ENCODE peak calls at places on chromosomes 11 and 22, in eight cellular contexts. B is HCT116, M is stomach, P is cardiac fibroblast, K is uterus, L is IMR-90, H is lower leg skin, N is BJ. V is an unnamed sample.

GRCh38 chr11:31817621-31818493 is 6.7 kb upstream of the PAX6 start:
- DNase-seq in B (no peak), M (no peak), P (no peak), K (no peak), L (no peak), H (peak; percentile 76), N (no peak), V (no peak)

GRCh38 chr11:43790444-43790794 is 90.2 kb upstream of the ALKBH3 start:
- DNase-seq in B (peak; percentile 22), M (no peak), P (no peak), K (no peak), L (peak; percentile 50), H (no peak), N (peak; percentile 5), V (no peak)

GRCh38 chr11:87223816-87224215 is 186.1 kb downstream of the TMEM135 start:
- DNase-seq in B (no peak), M (no peak), P (peak; percentile 31), K (no peak), L (peak; percentile 8), H (no peak), N (peak; percentile 3), V (no peak)

GRCh38 chr11:116065986-116066385 is 561.8 kb upstream of the CADM1 start:
- DNase-seq in B (no peak), M (no peak), P (no peak), K (no peak), L (no peak), H (peak; percentile 59), N (no peak), V (no peak)

GRCh38 chr22:45781941-45782340 is 110.3 kb downstream of the ATXN10 start:
- DNase-seq in B (no peak), M (no peak), P (no peak), K (no peak), L (peak; percentile 54), H (no peak), N (no peak), V (no peak)

GRCh38 chr11:82239498-82239897 is 494.2 kb downstream of the FAM181B start:
- DNase-seq in B (no peak), M (no peak), P (no peak), K (no peak), L (no peak), H (no peak), N (no peak), V (no peak)

GRCh38 chr11:125263268-125263790 is 98.8 kb downstream of the PKNOX2 start:
- DNase-seq in B (no peak), M (peak; percentile 53), P (peak; percentile 99), K (peak; percentile 66), L (peak; percentile 100), H (no peak), N (peak; percentile 100), V (peak; percentile 75)

GRCh38 chr22:22080270-22080669 is 97.7 kb upstream of the TOP3B start:
- DNase-seq in B (no peak), M (no peak), P (no peak), K (no peak), L (no peak), H (no peak), N (no peak), V (no peak)

GRCh38 chr11:125404136-125404810 is 91.8 kb downstream of the FEZ1 start:
- DNase-seq in B (no peak), M (no peak), P (peak; percentile 5), K (no peak), L (no peak), H (no peak), N (no peak), V (no peak)

GRCh38 chr11:85346484-85346883 is 280.7 kb downstream of the DLG2 start:
- DNase-seq in B (no peak), M (no peak), P (no peak), K (no peak), L (no peak), H (no peak), N (no peak), V (no peak)

GRCh38 chr11:43937434-43938411 is 4.7 kb upstream of the C11orf96 start:
- DNase-seq in B (peak; percentile 27), M (no peak), P (peak; percentile 74), K (no peak), L (peak; percentile 70), H (peak; percentile 81), N (no peak), V (no peak)

GRCh38 chr11:75342231-75342918 is 9.1 kb downstream of the ARRB1 start:
- DNase-seq in B (no peak), M (no peak), P (no peak), K (no peak), L (no peak), H (no peak), N (no peak), V (no peak)

DNA sequence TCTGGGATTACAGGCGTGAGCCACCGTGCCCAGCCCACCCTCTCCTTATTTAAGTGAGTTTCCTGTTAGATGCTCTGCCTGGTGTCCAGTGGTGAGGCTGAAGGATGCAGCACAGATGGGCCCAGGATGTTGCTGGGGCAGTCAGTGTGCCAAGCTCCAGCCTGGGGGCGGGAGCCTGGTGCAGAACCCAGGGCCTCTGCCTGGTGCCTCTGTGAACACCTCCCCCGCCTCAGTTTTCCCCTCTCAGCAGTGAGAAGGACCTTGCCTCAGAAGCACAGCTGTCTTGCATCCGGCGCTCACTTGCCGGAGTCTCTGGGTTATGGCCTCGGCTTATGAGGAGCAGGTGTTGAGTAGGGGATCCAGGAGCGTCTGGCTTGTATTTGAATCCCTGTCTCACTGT is 116.2 kb downstream of the KIAA1671 start:
- DNase-seq in B (no peak), M (no peak), P (no peak), K (no peak), L (no peak), H (no peak), N (no peak), V (no peak)
- H3K4me3 ChIP-seq in B (no peak overlapping the region), M (no peak overlapping the region), P (no peak overlapping the region), K (no peak overlapping the region), L (no peak overlapping the region), H (no peak overlapping the region), N (no peak overlapping the region), V (no peak overlapping the region)

DNA sequence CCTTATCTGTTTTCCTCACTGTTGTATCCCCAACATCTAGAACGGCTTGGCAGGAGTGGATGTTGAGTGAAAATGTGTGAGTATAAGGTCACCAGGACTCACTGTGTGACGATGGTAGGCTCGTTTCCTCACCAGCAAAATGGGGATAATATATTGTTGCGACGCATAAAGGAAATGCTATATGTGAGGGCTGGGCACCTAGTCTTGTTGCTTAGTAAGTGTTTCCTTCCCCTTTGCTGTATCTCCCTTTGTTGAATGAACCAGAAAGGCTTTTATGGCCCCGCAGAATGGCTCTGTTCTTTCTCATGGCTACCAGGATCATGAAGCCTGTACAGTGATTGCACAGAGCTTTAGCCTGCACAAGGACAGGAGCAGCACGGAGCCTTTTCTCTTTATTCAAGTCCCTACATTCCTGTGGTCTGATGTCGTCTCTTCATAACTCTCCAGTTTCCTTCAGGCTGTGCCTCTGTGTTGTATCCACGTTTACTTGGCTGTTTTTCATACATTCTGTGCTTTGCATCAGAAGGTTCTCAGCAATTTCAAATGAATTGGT is 5.4 kb downstream of the TNRC6B start:
- DNase-seq in B (no peak), M (no peak), P (peak; percentile 90), K (no peak), L (peak; percentile 87), H (no peak), N (peak; percentile 84), V (no peak)
- H3K4me3 ChIP-seq in B (no peak overlapping the region), M (no peak overlapping the region), P (no peak overlapping the region), K (no peak overlapping the region), L (no peak overlapping the region), H (no peak overlapping the region), N (no peak overlapping the region), V (no peak overlapping the region)

GRCh38 chr22:38707346-38707745 is 1.6 kb downstream of the GTPBP1 start:
- DNase-seq in B (no peak), M (no peak), P (peak; percentile 32), K (no peak), L (peak; percentile 73), H (no peak), N (no peak), V (no peak)
- H3K4me3 ChIP-seq in B (peak overlapping the region; percentile 91), M (peak overlapping the region; percentile 92), P (peak overlapping the region; percentile 94), K (no peak overlapping the region), L (peak overlapping the region; percentile 69), H (no peak overlapping the region), N (peak overlapping the region; percentile 92), V (peak overlapping the region; percentile 99)

DNA sequence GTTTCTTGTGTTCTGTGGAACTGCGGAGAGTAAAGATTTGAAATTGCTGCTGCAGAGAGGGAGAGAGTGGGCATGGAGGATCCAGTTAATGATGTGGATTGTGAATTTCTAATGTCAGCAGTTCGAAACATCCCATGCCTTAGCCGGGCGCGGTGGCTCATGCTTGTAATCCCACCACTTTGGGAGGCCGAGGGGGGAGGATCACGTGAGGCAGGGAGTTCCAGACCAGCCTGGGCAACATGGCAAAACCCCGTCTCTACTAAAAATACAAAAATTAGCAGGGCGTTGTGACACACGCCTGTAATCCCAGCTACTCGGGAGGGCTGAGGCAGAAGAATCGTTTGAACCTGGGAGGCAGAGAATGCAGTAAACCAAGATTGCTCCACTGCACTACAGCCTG is 1.1 kb upstream of the CAVIN3 start:
- DNase-seq in B (no peak), M (no peak), P (no peak), K (peak; percentile 31), L (no peak), H (peak; percentile 87), N (no peak), V (no peak)
- H3K4me3 ChIP-seq in B (peak overlapping the region; percentile 64), M (peak overlapping the region; percentile 64), P (peak overlapping the region; percentile 73), K (peak overlapping the region; percentile 74), L (no peak overlapping the region), H (no peak overlapping the region), N (no peak overlapping the region), V (peak overlapping the region; percentile 79)

DNA sequence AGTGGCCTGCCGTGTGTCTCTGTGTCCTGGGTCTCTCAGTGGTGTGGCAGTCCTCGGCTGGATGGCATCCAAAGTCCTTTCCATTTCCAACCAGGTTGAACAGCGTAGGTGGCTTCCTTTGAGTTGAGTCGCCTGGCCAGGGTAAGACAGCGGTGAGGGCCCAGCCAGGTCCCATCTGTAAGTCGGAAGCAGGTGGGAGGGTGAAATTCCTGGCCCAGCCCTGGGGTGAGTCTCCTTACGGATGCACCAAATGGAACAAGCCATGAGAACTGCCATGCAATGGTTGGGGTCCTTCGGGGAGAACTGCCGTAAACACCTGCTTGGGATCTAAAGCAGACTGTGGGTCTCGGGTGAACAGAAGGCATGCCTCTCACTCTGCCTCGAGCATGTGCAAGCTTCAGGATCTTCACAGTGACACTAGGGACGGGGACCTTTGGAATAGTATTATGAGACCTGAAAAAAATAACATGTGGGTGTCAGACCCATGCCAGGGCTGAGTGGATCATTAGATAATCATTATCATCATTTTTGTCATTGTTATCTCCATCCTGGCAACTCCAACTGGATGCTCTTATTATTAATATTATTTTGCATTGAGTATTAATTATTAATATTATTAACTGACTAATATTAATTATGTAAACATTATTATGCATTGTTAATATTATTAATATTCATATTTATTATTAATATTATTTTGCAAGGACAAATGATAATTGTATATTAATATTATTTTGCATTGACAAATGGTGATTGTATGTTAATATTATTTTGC is 57.7 kb upstream of the LINC01488 start:
- DNase-seq in B (no peak), M (no peak), P (no peak), K (no peak), L (no peak), H (no peak), N (no peak), V (no peak)
- H3K4me3 ChIP-seq in B (no peak overlapping the region), M (no peak overlapping the region), P (no peak overlapping the region), K (no peak overlapping the region), L (no peak overlapping the region), H (no peak overlapping the region), N (no peak overlapping the region), V (no peak overlapping the region)

V was measured in ascending aorta.